ENCODE peak calls at places on chromosomes 2 and 18, in six cellular contexts. J is PC-9, K is Caco-2, P is fibroblast of mammary gland, V is Peyer's patch, H is mammary epithelial cell. N is an unnamed sample.
A peak's percentile ranks its signal among the peaks of the same experiment; 100 is the strongest.

GRCh38 chr2:16198166-16198912 is 258.0 kb downstream of the MYCN start:
- DNase-seq in V (no peak), J (no peak), H (no peak), K (no peak), P (no peak), N (no peak)

GRCh38 chr2:149466635-149467034 is 120.9 kb downstream of the MMADHC start:
- DNase-seq in H (no peak), K (peak; percentile 82), V (no peak), J (no peak), P (no peak), N (no peak)

GRCh38 chr2:117828870-117829269 is 14.4 kb downstream of the DDX18 start:
- DNase-seq in K (no peak), V (no peak), P (no peak), J (no peak), H (no peak), N (no peak)

GRCh38 chr2:133937669-133938068 is 316.2 kb upstream of the MGAT5 start:
- DNase-seq in V (no peak), J (no peak), K (no peak), P (no peak), H (no peak), N (no peak)

GRCh38 chr18:79400091-79400590 is 4.4 kb downstream of the NFATC1 start:
- DNase-seq in K (no peak), P (no peak), H (no peak), J (no peak), V (peak; percentile 92), N (peak; percentile 24)

GRCh38 chr2:146123256-146123655 is 1603.3 kb upstream of the ZEB2 start:
- DNase-seq in K (no peak), J (no peak), P (no peak), V (no peak), H (no peak), N (no peak)

GRCh38 chr18:35383136-35383535 is 6.0 kb upstream of the ZNF396 start:
- DNase-seq in K (no peak), J (no peak), V (no peak), P (no peak), H (no peak), N (no peak)

GRCh38 chr2:26740890-26741302 is 23.2 kb upstream of the SLC35F6 start:
- DNase-seq in P (no peak), V (no peak), J (no peak), K (no peak), H (no peak), N (no peak)

GRCh38 chr2:7891312-7891711 is 790.5 kb upstream of the ID2 start:
- DNase-seq in V (no peak), P (no peak), J (no peak), K (no peak), H (no peak), N (no peak)

GRCh38 chr2:143171817-143172216 is 42.6 kb downstream of the ARHGAP15 start:
- DNase-seq in H (no peak), V (no peak), K (no peak), P (peak; percentile 3), J (no peak), N (peak; percentile 9)
- TF ChIP-seq CTCF in H (peak; percentile 48), V (no peak), K (peak; percentile 21), P (peak; percentile 18), J (peak; percentile 44), N (peak; percentile 39)

GRCh38 chr2:232421189-232421785 is 14.6 kb downstream of the ALPG start:
- DNase-seq in V (no peak), K (no peak), P (no peak), J (peak; percentile 53), H (no peak), N (no peak)
- H3K4me3 ChIP-seq in V (peak overlapping the region; percentile 37), K (no peak overlapping the region), P (no peak overlapping the region), J (peak overlapping the region; percentile 58), H (peak overlapping the region; percentile 20), N (no peak overlapping the region)

GRCh38 chr18:9832871-9833270 is 52.9 kb upstream of the TXNDC2 start:
- DNase-seq in K (no peak), P (no peak), J (peak; percentile 11), H (no peak), V (no peak), N (no peak)

GRCh38 chr18:9828794-9829712 is 56.7 kb upstream of the TXNDC2 start:
- DNase-seq in J (no peak), K (no peak), H (no peak), V (no peak), P (no peak), N (no peak)

GRCh38 chr18:9827856-9828793 is 57.6 kb upstream of the TXNDC2 start:
- DNase-seq in V (peak; percentile 78), P (peak; percentile 100), J (peak; percentile 97), K (no peak), H (peak; percentile 98), N (peak; percentile 98)

GRCh38 chr18:9831723-9832199 is 54.0 kb upstream of the TXNDC2 start:
- DNase-seq in J (peak; percentile 19), P (no peak), H (no peak), K (no peak), V (no peak), N (no peak)

GRCh38 chr18:9831046-9831722 is 54.6 kb upstream of the TXNDC2 start:
- DNase-seq in J (no peak), P (no peak), H (no peak), K (no peak), V (no peak), N (no peak)
- TF ChIP-seq CTCF in J (no peak), P (no peak), H (no peak), K (peak; percentile 16), V (no peak), N (no peak)

DNA sequence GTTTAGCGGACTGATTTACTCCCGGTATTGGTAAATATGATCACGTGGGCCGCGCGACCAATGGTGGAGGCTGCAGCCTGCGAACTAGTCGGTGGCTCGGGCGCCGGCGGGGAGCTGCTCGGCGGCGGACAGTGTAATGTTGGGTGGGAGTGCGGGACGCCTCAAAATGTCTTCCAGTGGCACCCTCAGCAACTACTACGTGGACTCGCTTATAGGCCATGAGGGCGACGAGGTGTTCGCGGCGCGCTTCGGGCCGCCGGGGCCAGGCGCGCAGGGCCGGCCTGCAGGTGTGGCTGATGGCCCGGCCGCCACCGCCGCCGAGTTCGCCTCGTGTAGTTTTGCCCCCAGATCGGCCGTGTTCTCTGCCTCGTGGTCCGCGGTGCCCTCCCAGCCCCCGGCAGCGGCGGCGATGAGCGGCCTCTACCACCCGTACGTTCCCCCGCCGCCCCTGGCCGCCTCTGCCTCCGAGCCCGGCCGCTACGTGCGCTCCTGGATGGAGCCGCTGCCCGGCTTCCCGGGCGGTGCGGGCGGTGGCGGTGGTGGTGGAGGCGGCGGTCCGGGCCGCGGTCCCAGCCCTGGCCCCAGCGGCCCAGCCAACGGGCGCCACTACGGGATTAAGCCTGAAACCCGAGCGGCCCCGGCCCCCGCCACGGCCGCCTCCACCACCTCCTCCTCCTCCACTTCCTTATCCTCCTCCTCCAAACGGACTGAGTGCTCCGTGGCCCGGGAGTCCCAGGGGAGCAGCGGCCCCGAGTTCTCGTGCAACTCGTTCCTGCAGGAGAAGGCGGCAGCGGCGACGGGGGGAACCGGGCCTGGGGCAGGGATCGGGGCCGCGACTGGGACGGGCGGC is at the start of gene HOXD9:
- DNase-seq in J (no peak), P (peak; percentile 80), K (no peak), H (no peak), V (peak; percentile 77), N (peak; percentile 84)
- H3K4me3 ChIP-seq in J (no peak within 1 kb of the TSS), P (peak within 1 kb of the TSS; percentile 61), K (peak within 1 kb of the TSS; percentile 28), H (peak within 1 kb of the TSS; percentile 25), V (peak within 1 kb of the TSS; percentile 63), N (peak within 1 kb of the TSS; percentile 66)

DNA sequence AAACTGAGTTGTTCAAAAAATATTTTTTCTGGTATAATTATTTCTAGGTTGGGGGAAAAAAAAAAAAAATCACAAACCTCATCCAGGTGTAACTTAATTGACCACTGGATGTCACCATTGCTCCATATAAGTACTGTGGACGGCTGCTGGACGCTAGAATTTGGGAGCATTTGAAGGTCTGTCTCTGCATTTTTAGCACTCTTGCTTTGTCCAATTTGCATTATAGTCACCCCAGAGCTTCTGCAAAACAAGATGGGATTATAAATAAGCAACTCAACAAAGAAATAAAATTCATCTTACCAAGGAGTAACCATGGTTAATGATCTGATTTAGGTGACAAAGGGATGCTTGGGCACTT is 83.7 kb downstream of the HRH4 start:
- DNase-seq in K (no peak), H (peak; percentile 38), J (no peak), V (no peak), P (peak; percentile 36), N (peak; percentile 18)
- TF ChIP-seq CTCF in K (peak; percentile 41), H (peak; percentile 56), J (peak; percentile 64), V (no peak), P (peak; percentile 33), N (peak; percentile 42)

GRCh38 chr2:191835539-191836350 is 11.1 kb downstream of the CAVIN2 start:
- DNase-seq in H (no peak), J (no peak), P (peak; percentile 42), V (no peak), K (no peak), N (no peak)
- H3K4me3 ChIP-seq in H (no peak overlapping the region), J (no peak overlapping the region), P (no peak overlapping the region), V (no peak overlapping the region), K (no peak overlapping the region), N (no peak overlapping the region)

DNA sequence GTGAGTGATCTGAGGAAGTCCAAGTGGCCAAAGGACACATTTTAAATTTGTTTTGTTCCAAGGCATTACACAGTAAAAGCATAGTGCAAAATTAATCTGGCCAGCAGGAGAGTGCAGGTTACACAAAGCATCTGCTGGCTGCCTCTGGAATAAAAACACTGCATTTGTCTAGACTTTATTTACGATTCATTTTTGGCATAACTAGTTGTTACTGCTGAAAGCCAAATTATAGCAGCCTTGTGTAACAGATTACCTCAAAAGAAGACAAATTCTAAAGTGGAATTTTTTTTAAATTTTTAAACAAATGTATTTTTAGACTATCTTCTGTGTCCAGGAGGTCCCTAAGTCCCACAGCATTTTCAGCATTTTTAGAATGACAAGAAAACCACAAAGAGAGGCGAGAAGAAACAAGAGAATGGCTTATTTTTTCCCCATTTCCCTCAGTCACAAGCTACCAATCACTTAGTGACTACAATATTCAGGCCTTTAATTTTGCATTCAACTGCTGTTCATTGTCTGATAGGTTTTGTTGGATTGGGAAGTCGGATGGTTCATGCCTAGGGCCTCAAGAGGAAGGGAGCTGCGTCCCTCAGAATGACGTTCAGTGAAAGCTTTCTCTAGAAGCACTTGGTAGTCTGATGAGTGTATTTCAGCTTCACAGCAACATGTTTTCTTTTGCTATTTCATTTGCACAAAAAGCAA is 46.0 kb downstream of the TMEFF2 start:
- DNase-seq in J (no peak), K (no peak), P (peak; percentile 49), H (no peak), V (no peak), N (peak; percentile 88)
- TF ChIP-seq CTCF in J (no peak), K (no peak), P (peak; percentile 19), H (no peak), V (no peak), N (peak; percentile 56)